ENCODE peak calls at places on chromosomes 2 and 18, in five cellular contexts. One of them, this sample, is unnamed.

GRCh38 chr2:60028819-60029218 is 524.6 kb downstream of the BCL11A start:
- DNase-seq in anterior cingulate cortex: no peak
- DNase-seq in effector CD4-positive, alpha-beta T cell: no peak
- DNase-seq in GDM1: no peak
- DNase-seq in activated CD8-positive, alpha-beta memory T cell treated with anti-CD3 and anti-CD28 coated beads, Interleukin-2, amount 50 U/mL, for 48 hours: no peak
- DNase-seq in this sample: no peak

GRCh38 chr2:215758691-215759090 is 254.7 kb downstream of the MREG start:
- DNase-seq in anterior cingulate cortex: no peak
- DNase-seq in effector CD4-positive, alpha-beta T cell: no peak
- DNase-seq in GDM1: no peak
- DNase-seq in activated CD8-positive, alpha-beta memory T cell treated with anti-CD3 and anti-CD28 coated beads, Interleukin-2, amount 50 U/mL, for 48 hours: no peak
- DNase-seq in this sample: peak; percentile 81

GRCh38 chr2:10494351-10495066 is 46.4 kb upstream of the ODC1 start:
- DNase-seq in anterior cingulate cortex: no peak
- DNase-seq in effector CD4-positive, alpha-beta T cell: no peak
- DNase-seq in GDM1: no peak
- DNase-seq in activated CD8-positive, alpha-beta memory T cell treated with anti-CD3 and anti-CD28 coated beads, Interleukin-2, amount 50 U/mL, for 48 hours: peak; percentile 40
- DNase-seq in this sample: no peak

GRCh38 chr2:168450171-168450570 is 5.9 kb upstream of the CERS6 start:
- DNase-seq in anterior cingulate cortex: no peak
- DNase-seq in effector CD4-positive, alpha-beta T cell: no peak
- DNase-seq in GDM1: no peak
- DNase-seq in activated CD8-positive, alpha-beta memory T cell treated with anti-CD3 and anti-CD28 coated beads, Interleukin-2, amount 50 U/mL, for 48 hours: no peak
- DNase-seq in this sample: no peak

GRCh38 chr2:54871457-54872103 is 148.1 kb downstream of the EML6 start:
- DNase-seq in anterior cingulate cortex: no peak
- DNase-seq in effector CD4-positive, alpha-beta T cell: no peak
- DNase-seq in GDM1: no peak
- DNase-seq in activated CD8-positive, alpha-beta memory T cell treated with anti-CD3 and anti-CD28 coated beads, Interleukin-2, amount 50 U/mL, for 48 hours: no peak
- DNase-seq in this sample: no peak

GRCh38 chr18:79400591-79401381 is 5.1 kb downstream of the NFATC1 start:
- DNase-seq in anterior cingulate cortex: no peak
- DNase-seq in effector CD4-positive, alpha-beta T cell: peak; percentile 60
- DNase-seq in GDM1: no peak
- DNase-seq in activated CD8-positive, alpha-beta memory T cell treated with anti-CD3 and anti-CD28 coated beads, Interleukin-2, amount 50 U/mL, for 48 hours: peak; percentile 75
- DNase-seq in this sample: no peak

GRCh38 chr2:31239842-31240198 is 5.9 kb downstream of the EHD3 start:
- DNase-seq in anterior cingulate cortex: peak; percentile 51
- DNase-seq in effector CD4-positive, alpha-beta T cell: no peak
- DNase-seq in GDM1: no peak
- DNase-seq in activated CD8-positive, alpha-beta memory T cell treated with anti-CD3 and anti-CD28 coated beads, Interleukin-2, amount 50 U/mL, for 48 hours: no peak
- DNase-seq in this sample: no peak

GRCh38 chr18:62790836-62791772 is 75.8 kb downstream of the PHLPP1 start:
- DNase-seq in anterior cingulate cortex: peak; percentile 59
- DNase-seq in effector CD4-positive, alpha-beta T cell: no peak
- DNase-seq in GDM1: no peak
- DNase-seq in activated CD8-positive, alpha-beta memory T cell treated with anti-CD3 and anti-CD28 coated beads, Interleukin-2, amount 50 U/mL, for 48 hours: no peak
- DNase-seq in this sample: no peak

GRCh38 chr2:126655500-126656310 is at the start of gene GYPC:
- DNase-seq in anterior cingulate cortex: no peak
- DNase-seq in effector CD4-positive, alpha-beta T cell: peak; percentile 46
- DNase-seq in GDM1: peak; percentile 42
- DNase-seq in activated CD8-positive, alpha-beta memory T cell treated with anti-CD3 and anti-CD28 coated beads, Interleukin-2, amount 50 U/mL, for 48 hours: peak; percentile 59
- DNase-seq in this sample: no peak

GRCh38 chr2:86194751-86195054 is 559 bp downstream of the IMMT start:
- DNase-seq in anterior cingulate cortex: peak; percentile 96
- DNase-seq in effector CD4-positive, alpha-beta T cell: no peak
- DNase-seq in GDM1: no peak
- DNase-seq in activated CD8-positive, alpha-beta memory T cell treated with anti-CD3 and anti-CD28 coated beads, Interleukin-2, amount 50 U/mL, for 48 hours: no peak
- DNase-seq in this sample: no peak

GRCh38 chr2:88590998-88591613 is 36.2 kb downstream of the EIF2AK3 start:
- DNase-seq in anterior cingulate cortex: no peak
- DNase-seq in effector CD4-positive, alpha-beta T cell: peak; percentile 23
- DNase-seq in GDM1: peak; percentile 2
- DNase-seq in activated CD8-positive, alpha-beta memory T cell treated with anti-CD3 and anti-CD28 coated beads, Interleukin-2, amount 50 U/mL, for 48 hours: no peak
- DNase-seq in this sample: peak; percentile 36

GRCh38 chr2:181784556-181784955 is 104.2 kb upstream of the NEUROD1 start:
- DNase-seq in anterior cingulate cortex: no peak
- DNase-seq in effector CD4-positive, alpha-beta T cell: no peak
- DNase-seq in GDM1: no peak
- DNase-seq in activated CD8-positive, alpha-beta memory T cell treated with anti-CD3 and anti-CD28 coated beads, Interleukin-2, amount 50 U/mL, for 48 hours: no peak
- DNase-seq in this sample: no peak

GRCh38 chr2:237437566-237437965 is 23.6 kb upstream of the COL6A3 start:
- DNase-seq in anterior cingulate cortex: no peak
- DNase-seq in effector CD4-positive, alpha-beta T cell: no peak
- DNase-seq in GDM1: no peak
- DNase-seq in activated CD8-positive, alpha-beta memory T cell treated with anti-CD3 and anti-CD28 coated beads, Interleukin-2, amount 50 U/mL, for 48 hours: no peak
- DNase-seq in this sample: no peak

GRCh38 chr2:207711750-207712487 is 479 bp downstream of the CCNYL1 start:
- DNase-seq in anterior cingulate cortex: no peak
- DNase-seq in effector CD4-positive, alpha-beta T cell: peak; percentile 29
- DNase-seq in GDM1: peak; percentile 14
- DNase-seq in activated CD8-positive, alpha-beta memory T cell treated with anti-CD3 and anti-CD28 coated beads, Interleukin-2, amount 50 U/mL, for 48 hours: peak; percentile 77
- DNase-seq in this sample: no peak

GRCh38 chr18:58027341-58027740 is 16.7 kb upstream of the NEDD4L start:
- DNase-seq in anterior cingulate cortex: no peak
- DNase-seq in effector CD4-positive, alpha-beta T cell: no peak
- DNase-seq in GDM1: no peak
- DNase-seq in activated CD8-positive, alpha-beta memory T cell treated with anti-CD3 and anti-CD28 coated beads, Interleukin-2, amount 50 U/mL, for 48 hours: no peak
- DNase-seq in this sample: no peak

GRCh38 chr2:152132321-152132720 is 33.5 kb upstream of the CACNB4 start:
- DNase-seq in anterior cingulate cortex: no peak
- DNase-seq in effector CD4-positive, alpha-beta T cell: no peak
- DNase-seq in GDM1: no peak
- DNase-seq in activated CD8-positive, alpha-beta memory T cell treated with anti-CD3 and anti-CD28 coated beads, Interleukin-2, amount 50 U/mL, for 48 hours: no peak
- DNase-seq in this sample: no peak

GRCh38 chr2:27754831-27755230 is 16.7 kb upstream of the MRPL33 start:
- DNase-seq in anterior cingulate cortex: no peak
- DNase-seq in effector CD4-positive, alpha-beta T cell: no peak
- DNase-seq in GDM1: no peak
- DNase-seq in activated CD8-positive, alpha-beta memory T cell treated with anti-CD3 and anti-CD28 coated beads, Interleukin-2, amount 50 U/mL, for 48 hours: no peak
- DNase-seq in this sample: no peak

GRCh38 chr2:43877782-43878464 is 39.2 kb downstream of the ABCG8 start:
- DNase-seq in anterior cingulate cortex: peak; percentile 37
- DNase-seq in effector CD4-positive, alpha-beta T cell: peak; percentile 37
- DNase-seq in GDM1: peak; percentile 5
- DNase-seq in activated CD8-positive, alpha-beta memory T cell treated with anti-CD3 and anti-CD28 coated beads, Interleukin-2, amount 50 U/mL, for 48 hours: peak; percentile 86
- DNase-seq in this sample: peak; percentile 10

GRCh38 chr2:23564618-23564967 is 179.6 kb downstream of the KLHL29 start:
- DNase-seq in anterior cingulate cortex: no peak
- DNase-seq in effector CD4-positive, alpha-beta T cell: no peak
- DNase-seq in GDM1: no peak
- DNase-seq in activated CD8-positive, alpha-beta memory T cell treated with anti-CD3 and anti-CD28 coated beads, Interleukin-2, amount 50 U/mL, for 48 hours: no peak
- DNase-seq in this sample: no peak

GRCh38 chr2:149330127-149331022 is at the start of gene LYPD6:
- DNase-seq in anterior cingulate cortex: peak; percentile 84
- DNase-seq in effector CD4-positive, alpha-beta T cell: no peak
- DNase-seq in GDM1: peak; percentile 47
- DNase-seq in activated CD8-positive, alpha-beta memory T cell treated with anti-CD3 and anti-CD28 coated beads, Interleukin-2, amount 50 U/mL, for 48 hours: no peak
- DNase-seq in this sample: no peak

GRCh38 chr2:60707750-60708371 is 48.2 kb upstream of the PAPOLG start:
- DNase-seq in anterior cingulate cortex: no peak
- DNase-seq in effector CD4-positive, alpha-beta T cell: no peak
- DNase-seq in GDM1: no peak
- DNase-seq in activated CD8-positive, alpha-beta memory T cell treated with anti-CD3 and anti-CD28 coated beads, Interleukin-2, amount 50 U/mL, for 48 hours: peak; percentile 45
- DNase-seq in this sample: peak; percentile 9

GRCh38 chr2:199459286-199460100 is 1.8 kb upstream of the SATB2 start:
- DNase-seq in anterior cingulate cortex: peak; percentile 85
- DNase-seq in effector CD4-positive, alpha-beta T cell: peak; percentile 36
- DNase-seq in GDM1: peak; percentile 37
- DNase-seq in activated CD8-positive, alpha-beta memory T cell treated with anti-CD3 and anti-CD28 coated beads, Interleukin-2, amount 50 U/mL, for 48 hours: peak; percentile 80
- DNase-seq in this sample: peak; percentile 78

GRCh38 chr2:120955427-120955826 is 219.8 kb downstream of the GLI2 start:
- DNase-seq in anterior cingulate cortex: no peak
- DNase-seq in effector CD4-positive, alpha-beta T cell: no peak
- DNase-seq in GDM1: no peak
- DNase-seq in activated CD8-positive, alpha-beta memory T cell treated with anti-CD3 and anti-CD28 coated beads, Interleukin-2, amount 50 U/mL, for 48 hours: no peak
- DNase-seq in this sample: no peak

GRCh38 chr2:46669016-46669415 is 189.7 kb downstream of the TMEM247 start:
- DNase-seq in anterior cingulate cortex: no peak
- DNase-seq in effector CD4-positive, alpha-beta T cell: no peak
- DNase-seq in GDM1: no peak
- DNase-seq in activated CD8-positive, alpha-beta memory T cell treated with anti-CD3 and anti-CD28 coated beads, Interleukin-2, amount 50 U/mL, for 48 hours: no peak
- DNase-seq in this sample: no peak

GRCh38 chr2:188193230-188193629 is 98.4 kb upstream of the GULP1 start:
- DNase-seq in anterior cingulate cortex: no peak
- DNase-seq in effector CD4-positive, alpha-beta T cell: no peak
- DNase-seq in GDM1: no peak
- DNase-seq in activated CD8-positive, alpha-beta memory T cell treated with anti-CD3 and anti-CD28 coated beads, Interleukin-2, amount 50 U/mL, for 48 hours: no peak
- DNase-seq in this sample: no peak

GRCh38 chr2:62071126-62071598 is 124.8 kb upstream of the B3GNT2 start:
- DNase-seq in anterior cingulate cortex: no peak
- DNase-seq in effector CD4-positive, alpha-beta T cell: no peak
- DNase-seq in GDM1: no peak
- DNase-seq in activated CD8-positive, alpha-beta memory T cell treated with anti-CD3 and anti-CD28 coated beads, Interleukin-2, amount 50 U/mL, for 48 hours: no peak
- DNase-seq in this sample: no peak

GRCh38 chr2:23249348-23249747 is 135.6 kb upstream of the KLHL29 start:
- DNase-seq in anterior cingulate cortex: peak; percentile 85
- DNase-seq in effector CD4-positive, alpha-beta T cell: no peak
- DNase-seq in GDM1: no peak
- DNase-seq in activated CD8-positive, alpha-beta memory T cell treated with anti-CD3 and anti-CD28 coated beads, Interleukin-2, amount 50 U/mL, for 48 hours: no peak
- DNase-seq in this sample: no peak

GRCh38 chr2:84278386-84278785 is 180.7 kb downstream of the SUCLG1 start:
- DNase-seq in anterior cingulate cortex: no peak
- DNase-seq in effector CD4-positive, alpha-beta T cell: no peak
- DNase-seq in GDM1: no peak
- DNase-seq in activated CD8-positive, alpha-beta memory T cell treated with anti-CD3 and anti-CD28 coated beads, Interleukin-2, amount 50 U/mL, for 48 hours: no peak
- DNase-seq in this sample: no peak

GRCh38 chr2:173750831-173751230 is 214.3 kb downstream of the SP3 start:
- DNase-seq in anterior cingulate cortex: no peak
- DNase-seq in effector CD4-positive, alpha-beta T cell: no peak
- DNase-seq in GDM1: no peak
- DNase-seq in activated CD8-positive, alpha-beta memory T cell treated with anti-CD3 and anti-CD28 coated beads, Interleukin-2, amount 50 U/mL, for 48 hours: no peak
- DNase-seq in this sample: no peak

GRCh38 chr2:204948364-204948763 is 403.1 kb downstream of the PARD3B start:
- DNase-seq in anterior cingulate cortex: no peak
- DNase-seq in effector CD4-positive, alpha-beta T cell: no peak
- DNase-seq in GDM1: no peak
- DNase-seq in activated CD8-positive, alpha-beta memory T cell treated with anti-CD3 and anti-CD28 coated beads, Interleukin-2, amount 50 U/mL, for 48 hours: no peak
- DNase-seq in this sample: no peak

GRCh38 chr2:38505779-38506178 is 96.9 kb downstream of the HNRNPLL start:
- DNase-seq in anterior cingulate cortex: peak; percentile 6
- DNase-seq in effector CD4-positive, alpha-beta T cell: no peak
- DNase-seq in GDM1: no peak
- DNase-seq in activated CD8-positive, alpha-beta memory T cell treated with anti-CD3 and anti-CD28 coated beads, Interleukin-2, amount 50 U/mL, for 48 hours: no peak
- DNase-seq in this sample: no peak

GRCh38 chr18:13159579-13159978 is 59.0 kb upstream of the LDLRAD4 start:
- DNase-seq in anterior cingulate cortex: no peak
- DNase-seq in effector CD4-positive, alpha-beta T cell: peak; percentile 26
- DNase-seq in GDM1: peak; percentile 28
- DNase-seq in activated CD8-positive, alpha-beta memory T cell treated with anti-CD3 and anti-CD28 coated beads, Interleukin-2, amount 50 U/mL, for 48 hours: no peak
- DNase-seq in this sample: peak; percentile 44

GRCh38 chr2:38498039-38498438 is 104.7 kb downstream of the HNRNPLL start:
- DNase-seq in anterior cingulate cortex: no peak
- DNase-seq in effector CD4-positive, alpha-beta T cell: no peak
- DNase-seq in GDM1: no peak
- DNase-seq in activated CD8-positive, alpha-beta memory T cell treated with anti-CD3 and anti-CD28 coated beads, Interleukin-2, amount 50 U/mL, for 48 hours: no peak
- DNase-seq in this sample: no peak

GRCh38 chr18:1408331-1408835 is 503.7 kb downstream of the ADCYAP1 start:
- DNase-seq in anterior cingulate cortex: no peak
- DNase-seq in effector CD4-positive, alpha-beta T cell: no peak
- DNase-seq in GDM1: no peak
- DNase-seq in activated CD8-positive, alpha-beta memory T cell treated with anti-CD3 and anti-CD28 coated beads, Interleukin-2, amount 50 U/mL, for 48 hours: no peak
- DNase-seq in this sample: no peak

This sample was measured in glomerular endothelial cell.